ENCODE peak calls at places on chromosomes 16 and 17, in five cellular contexts. O is GM06990; Z is body of pancreas; R is Calu3; K is CD8-positive, alpha-beta T cell. M is an unnamed sample.

GRCh38 chr16:2003827-2004641 is 5.6 kb downstream of the ZNF598 start:
- DNase-seq in O (peak; percentile 86), Z (peak; percentile 96), R (peak; percentile 97), K (peak; percentile 72), M (peak; percentile 80)

GRCh38 chr16:4839942-4840341 is 7.1 kb downstream of the GLYR1 start:
- DNase-seq in O (no peak), Z (no peak), R (no peak), K (no peak), M (no peak)

GRCh38 chr16:60151987-60152386 is 1417.9 kb upstream of the GOT2 start:
- DNase-seq in O (no peak), Z (no peak), R (no peak), K (no peak), M (no peak)

GRCh38 chr17:68248886-68249872 is 1.3 kb downstream of the AMZ2 start:
- DNase-seq in O (no peak), Z (no peak), R (no peak), K (no peak), M (no peak)

GRCh38 chr17:56577810-56578209 is 15.7 kb upstream of the NOG start:
- DNase-seq in O (no peak), Z (no peak), R (no peak), K (no peak), M (no peak)

GRCh38 chr17:3965123-3965800 is 1.0 kb upstream of the ATP2A3 start:
- DNase-seq in O (peak; percentile 71), Z (peak; percentile 74), R (peak; percentile 56), K (peak; percentile 33), M (peak; percentile 64)

GRCh38 chr17:48612456-48612853 is 1.6 kb upstream of the HOXB7 start:
- DNase-seq in O (no peak), Z (no peak), R (no peak), K (no peak), M (no peak)

GRCh38 chr17:40350410-40351184 is 13.9 kb downstream of the GJD3 start:
- DNase-seq in O (no peak), Z (no peak), R (no peak), K (no peak), M (no peak)

DNA sequence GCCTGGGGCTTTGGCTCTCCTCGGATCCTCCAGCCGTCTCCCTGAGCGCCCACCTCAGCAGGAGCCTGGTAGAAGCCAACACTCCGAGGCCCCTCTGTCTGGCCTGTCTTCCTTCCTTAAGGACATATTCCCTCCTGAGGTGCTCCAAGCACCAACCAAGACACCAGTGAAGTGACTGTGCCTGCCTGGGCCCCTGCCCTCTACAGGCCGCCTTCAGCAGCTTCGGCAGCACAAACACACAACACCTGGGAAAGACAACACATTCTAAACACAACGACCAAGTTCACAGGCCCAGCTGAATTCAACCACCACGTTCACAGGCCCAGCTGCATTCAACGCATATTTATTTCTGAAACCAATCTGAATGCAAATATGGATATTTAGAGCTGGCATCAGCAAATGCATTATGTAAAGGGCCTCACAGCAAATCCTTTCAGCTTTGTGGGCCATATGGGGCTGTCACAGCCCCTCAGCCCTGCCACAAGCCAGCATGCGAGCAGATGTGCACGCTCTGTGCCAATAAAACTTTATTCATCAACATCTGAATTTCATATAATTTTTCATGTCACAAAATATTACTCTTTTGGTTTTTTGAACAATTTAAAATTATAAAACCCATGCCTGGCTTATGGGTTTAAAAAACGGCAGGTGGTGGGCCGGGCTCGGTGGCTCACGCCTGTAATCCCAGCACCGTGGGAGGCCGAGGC is 12.2 kb downstream of the GALNS start:
- DNase-seq in O (no peak), Z (no peak), R (no peak), K (no peak), M (no peak)
- TF ChIP-seq CTCF in O (peak; percentile 25), Z (no peak), R (no peak), K (no peak), M (no peak)

DNA sequence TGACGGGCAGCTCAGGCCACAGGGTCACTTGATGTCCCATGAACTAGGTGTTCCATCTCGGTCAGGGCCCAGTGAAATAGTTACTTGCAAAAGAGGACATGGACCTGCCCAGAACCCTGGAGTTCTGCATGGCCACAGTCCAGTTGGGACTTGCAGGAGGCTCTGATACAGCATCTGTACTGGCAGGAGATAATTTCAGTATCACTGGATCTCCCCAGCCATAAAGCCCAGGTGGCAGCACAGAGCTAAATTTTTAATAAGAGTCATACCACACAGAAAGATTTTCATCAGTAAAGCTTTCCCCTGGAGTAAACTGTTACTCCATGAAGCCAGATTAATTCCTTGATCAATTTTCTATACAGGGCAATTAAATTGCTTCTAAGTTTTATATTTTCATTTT is 18.0 kb upstream of the SLC16A5 start:
- DNase-seq in O (no peak), Z (no peak), R (peak; percentile 54), K (no peak), M (no peak)
- TF ChIP-seq CTCF in O (peak; percentile 24), Z (peak; percentile 42), R (no peak), K (no peak), M (no peak)

DNA sequence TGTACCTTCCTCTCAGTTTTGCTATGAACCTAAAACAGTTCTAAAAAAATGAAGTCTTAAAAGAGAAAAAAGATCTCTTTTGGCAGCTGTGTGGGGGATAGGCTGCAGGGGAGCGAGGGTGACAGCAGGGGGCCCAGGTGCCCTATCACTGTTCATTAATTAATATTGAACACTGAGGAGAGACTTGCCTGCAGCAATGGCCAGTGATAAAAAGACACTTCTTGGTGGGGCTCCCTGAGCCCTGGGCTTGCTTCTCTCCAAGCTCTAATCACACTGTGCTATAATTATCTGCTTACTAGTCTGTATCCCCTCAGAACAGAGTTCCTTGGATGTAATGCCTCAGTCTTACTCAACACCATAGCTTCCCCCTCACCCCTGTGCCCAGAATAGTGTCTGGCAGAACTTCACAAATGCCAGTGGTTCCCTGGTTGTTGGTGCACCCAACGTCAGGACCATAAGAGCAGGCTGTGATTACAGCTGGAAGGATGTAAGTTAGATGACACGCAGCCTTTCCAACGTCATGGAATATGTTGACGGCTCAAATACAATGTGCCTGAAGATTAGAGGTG is 52.0 kb upstream of the IRX6 start:
- DNase-seq in O (no peak), Z (no peak), R (no peak), K (no peak), M (no peak)
- TF ChIP-seq CTCF in O (no peak), Z (no peak), R (no peak), K (no peak), M (no peak)

GRCh38 chr17:27609606-27610303 is 21.2 kb upstream of the LGALS9 start:
- DNase-seq in O (no peak), Z (peak; percentile 30), R (peak; percentile 62), K (no peak), M (no peak)
- TF ChIP-seq CTCF in O (peak; percentile 56), Z (peak; percentile 37), R (peak; percentile 75), K (no peak), M (no peak)

DNA sequence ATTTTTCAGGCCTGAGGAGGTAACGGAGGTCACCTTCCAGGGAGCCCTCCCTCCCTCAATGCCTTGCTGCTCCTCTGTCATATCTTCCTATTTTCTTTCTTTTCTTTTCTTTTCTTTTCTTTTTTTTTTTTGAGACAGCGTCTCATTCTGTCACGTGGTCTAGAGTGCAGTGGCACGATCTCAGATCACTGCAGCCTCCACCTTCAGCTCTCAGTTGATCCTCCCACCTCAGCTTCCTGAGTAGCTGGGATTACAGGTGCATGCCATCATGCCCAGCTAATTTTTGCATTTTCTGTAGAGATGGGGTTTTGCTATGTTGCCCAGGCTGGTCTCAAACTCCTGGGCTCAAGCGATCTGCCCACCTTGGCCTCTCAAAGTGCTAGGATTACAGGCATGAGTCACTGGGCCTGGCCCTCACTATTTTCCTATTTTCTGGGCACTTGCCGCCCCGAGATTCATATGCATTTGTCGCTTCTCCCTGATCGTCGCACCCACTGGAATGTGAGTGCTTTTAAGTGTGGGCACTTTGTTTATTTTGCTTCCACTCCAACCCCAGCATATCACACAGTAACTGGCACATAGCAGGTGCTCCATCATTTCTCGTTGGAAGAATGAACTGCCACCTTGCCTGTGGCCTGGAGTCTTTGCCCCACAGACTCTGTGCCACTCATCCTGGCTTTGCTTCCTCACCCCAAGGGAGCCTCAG is 31.7 kb downstream of the CPNE2 start:
- DNase-seq in O (no peak), Z (no peak), R (no peak), K (no peak), M (no peak)
- TF ChIP-seq CTCF in O (no peak), Z (no peak), R (no peak), K (no peak), M (no peak)

GRCh38 chr17:17706140-17707060 is 25.1 kb downstream of the RAI1 start:
- DNase-seq in O (no peak), Z (no peak), R (no peak), K (no peak), M (no peak)
- TF ChIP-seq CTCF in O (no peak), Z (no peak), R (no peak), K (no peak), M (no peak)

GRCh38 chr17:73342549-73343167 is 30.9 kb upstream of the CDC42EP4 start:
- DNase-seq in O (no peak), Z (no peak), R (peak; percentile 28), K (no peak), M (no peak)
- TF ChIP-seq CTCF in O (no peak), Z (no peak), R (no peak), K (no peak), M (no peak)

GRCh38 chr17:31484821-31485220 is 93.3 kb downstream of the RAB11FIP4 start:
- DNase-seq in O (no peak), Z (no peak), R (no peak), K (no peak), M (no peak)
- TF ChIP-seq CTCF in O (no peak), Z (no peak), R (no peak), K (no peak), M (no peak)

DNA sequence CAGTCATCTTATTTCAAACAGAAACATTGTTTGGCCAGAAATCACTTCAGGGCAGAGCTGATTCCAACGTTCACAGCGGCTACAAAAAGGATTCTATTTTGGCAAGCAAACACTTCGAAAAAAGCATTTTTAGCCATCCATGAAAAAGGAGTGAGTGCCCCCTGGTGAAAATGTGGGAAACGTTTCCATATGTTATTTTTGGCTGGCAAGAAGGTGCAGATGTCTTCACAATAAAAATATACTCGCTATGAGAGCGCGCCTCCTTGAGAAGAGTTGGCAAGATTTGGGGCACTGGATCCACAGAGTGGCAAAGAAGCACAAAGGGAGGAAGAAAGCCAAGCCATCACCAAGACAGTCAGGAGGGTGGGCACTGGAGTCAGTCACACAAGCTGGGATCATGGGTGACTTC is 191.1 kb downstream of the CHD9NB start:
- DNase-seq in O (no peak), Z (peak; percentile 23), R (peak; percentile 61), K (no peak), M (no peak)
- TF ChIP-seq CTCF in O (no peak), Z (peak; percentile 65), R (peak; percentile 48), K (no peak), M (no peak)

M was measured in activated B cell treated with CpG ODN at 0.5 μM for 24 hours.